ENCODE peak calls at places on chromosomes 16 and 17, in nine cellular contexts. One of them, this sample, is unnamed.

GRCh38 chr17:64328875-64329405 is 61.7 kb downstream of the PECAM1 start:
- DNase-seq in GM10248: no peak
- DNase-seq in thoracic aorta: no peak
- DNase-seq in PC-9: no peak
- DNase-seq in mucosa of descending colon: no peak
- DNase-seq in kidney epithelial cell: no peak
- DNase-seq in GM06990: no peak
- DNase-seq in heart right ventricle: no peak
- DNase-seq in glutamatergic neuron: no peak
- DNase-seq in this sample: no peak

GRCh38 chr16:86846136-86846535 is 267.8 kb downstream of the FOXL1 start:
- DNase-seq in mucosa of descending colon: no peak
- DNase-seq in thoracic aorta: no peak
- DNase-seq in kidney epithelial cell: no peak
- DNase-seq in heart right ventricle: no peak
- DNase-seq in GM10248: no peak
- DNase-seq in glutamatergic neuron: no peak
- DNase-seq in PC-9: no peak
- DNase-seq in GM06990: no peak
- DNase-seq in this sample: no peak

GRCh38 chr17:17491546-17491988 is 4.6 kb downstream of the RASD1 start:
- DNase-seq in heart right ventricle: no peak
- DNase-seq in mucosa of descending colon: peak; percentile 27
- DNase-seq in PC-9: no peak
- DNase-seq in glutamatergic neuron: peak; percentile 85
- DNase-seq in thoracic aorta: no peak
- DNase-seq in GM06990: no peak
- DNase-seq in GM10248: no peak
- DNase-seq in kidney epithelial cell: no peak
- DNase-seq in this sample: no peak

GRCh38 chr17:63881935-63882601 is at the start of gene GH2:
- DNase-seq in GM06990: no peak
- DNase-seq in PC-9: peak; percentile 40
- DNase-seq in heart right ventricle: peak; percentile 24
- DNase-seq in kidney epithelial cell: no peak
- DNase-seq in thoracic aorta: no peak
- DNase-seq in mucosa of descending colon: peak; percentile 38
- DNase-seq in glutamatergic neuron: peak; percentile 68
- DNase-seq in GM10248: peak; percentile 80
- DNase-seq in this sample: no peak

GRCh38 chr16:89961920-89962319 is 13.4 kb downstream of the DEF8 start:
- DNase-seq in glutamatergic neuron: no peak
- DNase-seq in heart right ventricle: no peak
- DNase-seq in GM10248: no peak
- DNase-seq in GM06990: no peak
- DNase-seq in kidney epithelial cell: no peak
- DNase-seq in PC-9: no peak
- DNase-seq in thoracic aorta: no peak
- DNase-seq in mucosa of descending colon: no peak
- DNase-seq in this sample: no peak

GRCh38 chr17:29195465-29196081 is 15.4 kb upstream of the MYO18A start:
- DNase-seq in GM06990: peak; percentile 48
- DNase-seq in PC-9: peak; percentile 71
- DNase-seq in heart right ventricle: no peak
- DNase-seq in glutamatergic neuron: no peak
- DNase-seq in kidney epithelial cell: no peak
- DNase-seq in thoracic aorta: no peak
- DNase-seq in mucosa of descending colon: no peak
- DNase-seq in GM10248: peak; percentile 64
- DNase-seq in this sample: no peak

GRCh38 chr17:83079766-83080616 is 582 bp downstream of the METRNL start:
- DNase-seq in kidney epithelial cell: no peak
- DNase-seq in thoracic aorta: no peak
- DNase-seq in GM10248: no peak
- DNase-seq in heart right ventricle: no peak
- DNase-seq in glutamatergic neuron: peak; percentile 52
- DNase-seq in GM06990: no peak
- DNase-seq in PC-9: no peak
- DNase-seq in mucosa of descending colon: peak; percentile 64
- DNase-seq in this sample: no peak

GRCh38 chr16:88200896-88201185 is 181.9 kb upstream of the ZNF469 start:
- DNase-seq in PC-9: no peak
- DNase-seq in thoracic aorta: no peak
- DNase-seq in heart right ventricle: no peak
- DNase-seq in glutamatergic neuron: no peak
- DNase-seq in kidney epithelial cell: no peak
- DNase-seq in mucosa of descending colon: no peak
- DNase-seq in GM06990: no peak
- DNase-seq in GM10248: no peak
- DNase-seq in this sample: no peak

GRCh38 chr16:56241596-56241995 is 50.3 kb downstream of the GNAO1 start:
- DNase-seq in mucosa of descending colon: no peak
- DNase-seq in PC-9: peak; percentile 87
- DNase-seq in GM10248: no peak
- DNase-seq in GM06990: no peak
- DNase-seq in heart right ventricle: no peak
- DNase-seq in thoracic aorta: no peak
- DNase-seq in glutamatergic neuron: no peak
- DNase-seq in kidney epithelial cell: no peak
- DNase-seq in this sample: no peak

GRCh38 chr17:82889496-82890338 is 49.9 kb upstream of the ZNF750 start:
- DNase-seq in mucosa of descending colon: peak; percentile 74
- DNase-seq in heart right ventricle: no peak
- DNase-seq in GM06990: no peak
- DNase-seq in PC-9: peak; percentile 96
- DNase-seq in glutamatergic neuron: no peak
- DNase-seq in GM10248: no peak
- DNase-seq in thoracic aorta: no peak
- DNase-seq in kidney epithelial cell: no peak
- DNase-seq in this sample: no peak

DNA sequence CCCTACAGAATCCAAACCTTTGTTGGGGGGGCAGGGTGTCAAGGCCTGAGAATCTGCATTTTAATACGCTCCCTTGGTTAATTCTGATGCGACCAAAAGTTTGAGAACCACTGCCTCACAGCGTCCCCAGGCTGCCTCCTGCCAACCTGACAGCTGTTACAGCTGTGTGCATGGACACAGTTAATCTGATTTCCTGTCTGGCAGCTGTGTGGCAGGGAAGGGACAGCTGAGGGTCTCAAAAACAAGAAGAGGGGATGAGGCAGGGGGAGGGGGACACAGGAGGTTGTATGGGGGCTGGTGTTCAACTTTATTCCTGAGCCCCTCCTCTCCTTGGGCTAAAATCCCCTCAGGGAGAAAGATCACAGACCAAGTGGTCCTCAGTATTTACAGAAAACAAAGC is 17.5 kb downstream of the HDAC5 start:
- DNase-seq in kidney epithelial cell: no peak
- DNase-seq in GM10248: no peak
- DNase-seq in GM06990: no peak
- DNase-seq in mucosa of descending colon: no peak
- DNase-seq in heart right ventricle: no peak
- DNase-seq in thoracic aorta: no peak
- DNase-seq in PC-9: no peak
- DNase-seq in glutamatergic neuron: no peak
- DNase-seq in this sample: no peak
- TF ChIP-seq CTCF in kidney epithelial cell: no peak
- TF ChIP-seq CTCF in GM10248: no peak
- TF ChIP-seq CTCF in GM06990: no peak
- TF ChIP-seq CTCF in mucosa of descending colon: no peak
- TF ChIP-seq CTCF in heart right ventricle: no peak
- TF ChIP-seq CTCF in thoracic aorta: no peak
- TF ChIP-seq CTCF in PC-9: no peak
- TF ChIP-seq CTCF in glutamatergic neuron: no peak
- TF ChIP-seq CTCF in this sample: no peak

GRCh38 chr16:73354426-73354825 is 306.5 kb upstream of the ZFHX3 start:
- DNase-seq in thoracic aorta: no peak
- DNase-seq in GM10248: no peak
- DNase-seq in GM06990: no peak
- DNase-seq in mucosa of descending colon: no peak
- DNase-seq in PC-9: no peak
- DNase-seq in glutamatergic neuron: no peak
- DNase-seq in heart right ventricle: no peak
- DNase-seq in kidney epithelial cell: no peak
- DNase-seq in this sample: no peak
- TF ChIP-seq CTCF in thoracic aorta: no peak
- TF ChIP-seq CTCF in GM10248: no peak
- TF ChIP-seq CTCF in GM06990: no peak
- TF ChIP-seq CTCF in mucosa of descending colon: no peak
- TF ChIP-seq CTCF in PC-9: no peak
- TF ChIP-seq CTCF in glutamatergic neuron: no peak
- TF ChIP-seq CTCF in heart right ventricle: no peak
- TF ChIP-seq CTCF in kidney epithelial cell: no peak
- TF ChIP-seq CTCF in this sample: no peak

GRCh38 chr16:30491744-30492308 is 19.3 kb downstream of the ITGAL start:
- DNase-seq in mucosa of descending colon: no peak
- DNase-seq in thoracic aorta: no peak
- DNase-seq in PC-9: peak; percentile 90
- DNase-seq in heart right ventricle: peak; percentile 17
- DNase-seq in kidney epithelial cell: peak; percentile 77
- DNase-seq in GM06990: no peak
- DNase-seq in GM10248: no peak
- DNase-seq in glutamatergic neuron: no peak
- DNase-seq in this sample: no peak
- TF ChIP-seq CTCF in mucosa of descending colon: no peak
- TF ChIP-seq CTCF in thoracic aorta: no peak
- TF ChIP-seq CTCF in PC-9: no peak
- TF ChIP-seq CTCF in heart right ventricle: no peak
- TF ChIP-seq CTCF in kidney epithelial cell: no peak
- TF ChIP-seq CTCF in GM06990: no peak
- TF ChIP-seq CTCF in GM10248: no peak
- TF ChIP-seq CTCF in glutamatergic neuron: no peak
- TF ChIP-seq CTCF in this sample: no peak

DNA sequence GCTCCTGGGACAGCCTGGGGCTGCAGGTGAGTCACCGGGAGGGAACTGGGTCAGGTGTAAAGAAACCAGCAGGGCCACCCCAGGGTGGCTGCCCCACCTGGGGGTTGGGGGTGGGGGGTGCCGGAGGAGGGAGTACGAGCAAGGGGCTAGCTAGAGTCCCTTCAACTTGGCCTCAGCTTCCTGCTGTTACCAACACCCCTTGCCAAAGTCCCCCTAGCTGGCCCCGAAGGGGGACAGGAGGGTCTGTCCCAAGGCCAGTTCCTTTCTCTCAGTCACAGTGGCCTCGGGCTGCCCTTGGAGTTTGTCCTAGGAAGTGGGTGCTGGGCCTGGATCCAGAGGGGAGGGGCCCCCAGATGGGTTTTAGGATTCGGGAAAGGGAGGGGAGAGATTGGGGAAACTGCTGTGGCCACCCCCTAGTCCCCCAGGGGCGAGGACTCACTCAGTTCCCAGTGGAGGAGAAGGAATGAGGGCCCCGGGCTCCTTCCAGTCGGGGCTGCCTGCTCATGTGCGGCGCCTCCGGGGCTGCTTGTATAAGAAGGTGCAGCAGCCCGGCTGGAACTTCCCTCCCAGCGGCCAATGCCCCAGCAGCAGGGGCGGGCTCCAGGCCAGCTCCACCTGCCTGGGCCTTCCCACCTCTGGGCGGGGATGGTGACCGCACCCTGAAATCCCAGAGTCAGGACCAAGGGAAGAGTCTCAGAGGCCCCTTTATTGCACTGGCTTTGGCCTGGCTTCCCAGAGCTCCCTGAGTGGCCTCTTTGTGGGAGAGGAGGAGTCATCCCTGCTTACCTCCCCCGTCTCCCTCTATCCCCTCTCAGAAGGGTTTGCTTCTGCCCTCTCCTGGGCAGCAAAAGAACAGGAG is 7.3 kb downstream of the ARHGAP27 start:
- DNase-seq in kidney epithelial cell: peak; percentile 81
- DNase-seq in mucosa of descending colon: peak; percentile 94
- DNase-seq in GM10248: no peak
- DNase-seq in heart right ventricle: peak; percentile 58
- DNase-seq in glutamatergic neuron: no peak
- DNase-seq in PC-9: peak; percentile 99
- DNase-seq in thoracic aorta: no peak
- DNase-seq in GM06990: no peak
- DNase-seq in this sample: no peak
- TF ChIP-seq CTCF in kidney epithelial cell: peak; percentile 70
- TF ChIP-seq CTCF in mucosa of descending colon: no peak
- TF ChIP-seq CTCF in GM10248: no peak
- TF ChIP-seq CTCF in heart right ventricle: peak; percentile 60
- TF ChIP-seq CTCF in glutamatergic neuron: no peak
- TF ChIP-seq CTCF in PC-9: peak; percentile 71
- TF ChIP-seq CTCF in thoracic aorta: no peak
- TF ChIP-seq CTCF in GM06990: peak; percentile 36
- TF ChIP-seq CTCF in this sample: no peak

DNA sequence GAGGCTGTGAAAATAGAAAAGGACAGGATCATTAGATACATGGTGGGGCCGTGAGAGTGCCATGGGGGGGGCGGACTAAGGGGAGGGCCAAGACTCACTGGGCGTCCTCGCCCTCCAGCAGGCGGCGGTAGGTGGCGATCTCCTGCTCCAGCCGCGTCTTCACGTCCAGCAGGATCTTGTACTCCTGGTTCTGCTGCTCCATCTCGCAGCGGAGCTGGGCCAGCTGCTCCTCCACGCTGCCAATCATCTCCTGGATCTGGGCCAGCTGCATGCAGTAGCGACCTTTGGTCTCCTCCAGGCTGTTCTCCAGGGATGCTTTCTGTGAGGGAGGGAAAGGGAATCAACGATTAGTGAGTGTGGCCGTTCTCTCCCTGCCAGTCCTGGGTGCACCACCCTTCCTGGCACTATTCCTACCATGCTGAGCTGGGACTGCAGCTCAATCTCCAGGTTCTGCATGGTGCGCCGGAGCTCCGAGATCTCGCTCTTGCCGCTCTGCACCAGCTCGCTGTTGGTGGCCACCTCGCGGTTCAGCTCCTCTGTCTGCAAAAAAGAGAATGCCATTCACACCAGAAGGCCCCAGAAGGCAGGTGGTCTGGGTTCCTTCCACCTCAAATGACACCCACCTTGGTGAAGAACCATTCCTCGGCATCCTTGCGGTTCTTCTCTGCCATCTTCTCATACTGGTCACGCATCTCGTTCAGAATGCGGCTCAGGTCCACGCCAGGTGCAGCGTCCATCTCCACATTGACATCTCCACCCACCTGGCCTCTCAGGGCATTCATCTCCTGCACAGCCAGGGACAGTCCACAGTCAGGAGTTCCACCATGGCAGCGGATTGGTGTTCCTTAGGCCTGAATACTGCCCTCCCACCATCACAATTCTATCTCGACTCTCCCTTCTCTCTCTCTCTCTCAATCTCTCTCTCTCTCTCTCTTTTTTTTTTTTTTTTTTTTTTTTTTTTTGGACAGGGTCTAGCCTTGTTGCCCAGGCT is 3.3 kb downstream of the KRT14 start:
- DNase-seq in mucosa of descending colon: peak; percentile 85
- DNase-seq in heart right ventricle: no peak
- DNase-seq in GM06990: no peak
- DNase-seq in thoracic aorta: no peak
- DNase-seq in glutamatergic neuron: no peak
- DNase-seq in kidney epithelial cell: no peak
- DNase-seq in GM10248: no peak
- DNase-seq in PC-9: no peak
- DNase-seq in this sample: no peak
- TF ChIP-seq CTCF in mucosa of descending colon: no peak
- TF ChIP-seq CTCF in heart right ventricle: no peak
- TF ChIP-seq CTCF in GM06990: no peak
- TF ChIP-seq CTCF in thoracic aorta: no peak
- TF ChIP-seq CTCF in glutamatergic neuron: no peak
- TF ChIP-seq CTCF in kidney epithelial cell: no peak
- TF ChIP-seq CTCF in GM10248: no peak
- TF ChIP-seq CTCF in PC-9: no peak
- TF ChIP-seq CTCF in this sample: no peak

GRCh38 chr17:76141212-76142043 is at the start of gene FOXJ1:
- DNase-seq in kidney epithelial cell: peak; percentile 65
- DNase-seq in glutamatergic neuron: peak; percentile 90
- DNase-seq in GM10248: peak; percentile 95
- DNase-seq in PC-9: peak; percentile 78
- DNase-seq in heart right ventricle: peak; percentile 88
- DNase-seq in mucosa of descending colon: peak; percentile 95
- DNase-seq in GM06990: peak; percentile 84
- DNase-seq in thoracic aorta: peak; percentile 59
- DNase-seq in this sample: peak; percentile 39
- TF ChIP-seq CTCF in kidney epithelial cell: no peak
- TF ChIP-seq CTCF in glutamatergic neuron: no peak
- TF ChIP-seq CTCF in GM10248: no peak
- TF ChIP-seq CTCF in PC-9: no peak
- TF ChIP-seq CTCF in heart right ventricle: no peak
- TF ChIP-seq CTCF in mucosa of descending colon: no peak
- TF ChIP-seq CTCF in GM06990: no peak
- TF ChIP-seq CTCF in thoracic aorta: no peak
- TF ChIP-seq CTCF in this sample: no peak